ENCODE peak calls at places on chromosomes 13 and 19, in nine cellular contexts. I is OCI-M1; B is stimulated activated CD4-positive, alpha-beta T cell treated with anti-CD3 and anti-CD28 coated beads, Interleukin-2, amount 100 ng/mL, for 48 hours; L is upper lobe of right lung; S is HEK293T; V is hippocampal formation; Q is MV-4-11; D is prostate gland; R is keratinocyte. T is an unnamed sample.

GRCh38 chr19:54633401-54633800 is 3.1 kb downstream of the LILRB1 start:
- DNase-seq in Q (no peak), R (no peak), B (no peak), I (no peak), L (no peak), V (no peak), D (no peak), S (no peak), T (no peak)

GRCh38 chr13:33184530-33184929 is 101.0 kb downstream of the STARD13 start:
- DNase-seq in L (no peak), Q (no peak), S (no peak), V (no peak), D (no peak), R (no peak), I (no peak), B (no peak), T (no peak)

GRCh38 chr13:31090096-31090495 is 71.6 kb downstream of the HSPH1 start:
- DNase-seq in B (no peak), D (no peak), V (no peak), R (no peak), Q (no peak), I (no peak), S (no peak), L (no peak), T (no peak)

GRCh38 chr19:17473041-17473440 is 2.7 kb downstream of the SLC27A1 start:
- DNase-seq in B (no peak), L (no peak), R (no peak), Q (peak), S (no peak), V (no peak), D (no peak), I (peak), T (no peak)

GRCh38 chr19:13993554-13994308 is 12.4 kb downstream of the RFX1 start:
- DNase-seq in D (no peak), L (no peak), R (no peak), Q (no peak), S (no peak), I (no peak), V (no peak), B (no peak), T (no peak)

GRCh38 chr19:17390665-17391370 is 3.2 kb downstream of the CCDC194 start:
- DNase-seq in D (peak), B (peak), Q (peak), I (peak), S (peak), R (peak), L (peak), V (peak), T (peak)

GRCh38 chr13:37747071-37747612 is 122.4 kb downstream of the TRPC4 start:
- DNase-seq in R (no peak), I (no peak), L (no peak), V (no peak), B (no peak), D (no peak), Q (peak), S (no peak), T (no peak)

GRCh38 chr19:5083547-5083965 is 114.6 kb downstream of the KDM4B start:
- DNase-seq in I (peak), B (no peak), L (no peak), Q (no peak), S (no peak), V (no peak), D (no peak), R (no peak), T (no peak)

GRCh38 chr13:40115456-40115855 is 460.0 kb downstream of the COG6 start:
- DNase-seq in S (no peak), R (no peak), V (no peak), D (no peak), I (no peak), B (no peak), L (no peak), Q (no peak), T (no peak)

GRCh38 chr19:42428676-42429075 is 1.5 kb upstream of the LIPE start:
- DNase-seq in Q (no peak), L (no peak), S (no peak), V (no peak), D (no peak), I (no peak), R (no peak), B (no peak), T (no peak)

GRCh38 chr19:45256836-45257235 is 5.8 kb downstream of the MARK4 start:
- DNase-seq in D (no peak), R (no peak), I (no peak), B (no peak), S (no peak), V (no peak), Q (no peak), L (no peak), T (no peak)

GRCh38 chr19:55165952-55166529 is 372 bp downstream of the DNAAF3 start:
- DNase-seq in Q (peak), S (peak), D (no peak), B (peak), I (peak), V (no peak), L (peak), R (no peak), T (peak)

T was measured in CD4-positive, CD25-positive, alpha-beta regulatory T cell.